ENCODE peak calls at places on chromosomes 12 and 14, in eight cellular contexts. A is suprapubic skin; O is amniotic epithelial cell; H is NCI-H2081 treated with DMSO at 0.1 percent for 48 hours; Q is activated CD4-positive, alpha-beta T cell treated with anti-CD3 and anti-CD28 coated beads, Interleukin-2, amount 50 U/mL, for 4 hours; J is HS-5; F is neural crest cell; G is HEK293T. V is an unnamed sample.

GRCh38 chr12:110545812-110546211 is 37.3 kb downstream of the PPTC7 start:
- DNase-seq in F (no peak), A (no peak), Q (no peak), H (no peak), G (no peak), J (no peak), O (peak), V (no peak)

GRCh38 chr12:77229640-77230442 is 164.5 kb upstream of the E2F7 start:
- DNase-seq in O (peak), F (no peak), Q (no peak), H (no peak), J (no peak), G (no peak), A (no peak), V (no peak)

GRCh38 chr14:21299562-21300130 is 19.8 kb downstream of the RPGRIP1 start:
- DNase-seq in J (no peak), H (no peak), G (no peak), Q (no peak), A (no peak), O (no peak), F (no peak), V (no peak)

GRCh38 chr12:113061061-113061694 is 4.6 kb downstream of the DTX1 start:
- DNase-seq in H (no peak), Q (no peak), A (no peak), J (no peak), G (no peak), O (no peak), F (no peak), V (no peak)

GRCh38 chr12:41032386-41032785 is 155.7 kb upstream of the PDZRN4 start:
- DNase-seq in O (peak), F (no peak), G (no peak), A (no peak), Q (no peak), J (no peak), H (no peak), V (no peak)

GRCh38 chr12:109027767-109028166 is 6.9 kb upstream of the SVOP start:
- DNase-seq in G (no peak), Q (no peak), F (no peak), H (no peak), O (no peak), J (peak), A (no peak), V (no peak)

GRCh38 chr14:22265319-22266140 is 323.5 kb downstream of the DAD1 start:
- DNase-seq in J (no peak), O (no peak), A (no peak), Q (no peak), H (no peak), F (no peak), G (no peak), V (no peak)

GRCh38 chr12:85825751-85826150 is 10.5 kb downstream of the RASSF9 start:
- DNase-seq in Q (no peak), A (no peak), J (no peak), O (no peak), F (no peak), H (peak), G (no peak), V (no peak)

GRCh38 chr12:75982974-75983660 is 48.5 kb downstream of the PHLDA1 start:
- DNase-seq in O (no peak), J (no peak), F (no peak), Q (no peak), G (no peak), H (no peak), A (no peak), V (no peak)

GRCh38 chr12:108320503-108321293 is 18.4 kb downstream of the CMKLR1 start:
- DNase-seq in H (no peak), A (no peak), F (no peak), Q (no peak), J (no peak), G (no peak), O (no peak), V (no peak)